ENCODE peak calls at places on chromosomes 11 and 22, in ten cellular contexts. L, F, D, G, M, S, X, P, U and T are unnamed samples.

GRCh38 chr11:61963282-61964057 is 4.0 kb downstream of the FTH1 start:
- DNase-seq in L (peak; percentile 69), F (peak; percentile 60), D (peak; percentile 60), G (no peak), M (peak; percentile 83), S (no peak), X (peak; percentile 34), P (no peak), U (no peak), T (peak; percentile 61)

GRCh38 chr22:20271114-20271994 is 3.2 kb upstream of the RTN4R start:
- DNase-seq in L (no peak), F (no peak), D (no peak), G (no peak), M (peak; percentile 12), S (no peak), X (no peak), P (no peak), U (no peak), T (peak; percentile 33)

GRCh38 chr11:81496566-81496965 is 1237.1 kb downstream of the FAM181B start:
- DNase-seq in L (no peak), F (no peak), D (no peak), G (no peak), M (no peak), S (no peak), X (no peak), P (no peak), U (no peak), T (no peak)

GRCh38 chr22:49294656-49295464 is 532.8 kb downstream of the BRD1 start:
- DNase-seq in L (no peak), F (no peak), D (no peak), G (no peak), M (no peak), S (no peak), X (no peak), P (no peak), U (no peak), T (no peak)

GRCh38 chr22:36486619-36487384 is 5.4 kb upstream of the TXN2 start:
- DNase-seq in L (peak; percentile 67), F (peak; percentile 49), D (peak; percentile 68), G (peak; percentile 36), M (peak; percentile 49), S (no peak), X (peak; percentile 54), P (no peak), U (peak; percentile 51), T (no peak)

GRCh38 chr11:121389651-121390050 is 62.5 kb upstream of the SORL1 start:
- DNase-seq in L (no peak), F (peak; percentile 23), D (no peak), G (peak; percentile 43), M (peak; percentile 15), S (peak; percentile 45), X (peak; percentile 82), P (no peak), U (no peak), T (no peak)

GRCh38 chr22:25113316-25113721 is 86.3 kb upstream of the CRYBB3 start:
- DNase-seq in L (no peak), F (peak; percentile 17), D (no peak), G (no peak), M (no peak), S (no peak), X (no peak), P (no peak), U (no peak), T (peak; percentile 86)

GRCh38 chr22:19182472-19183157 is 4.1 kb upstream of the SLC25A1 start:
- DNase-seq in L (no peak), F (no peak), D (no peak), G (no peak), M (no peak), S (no peak), X (no peak), P (no peak), U (no peak), T (no peak)

GRCh38 chr11:17846852-17847453 is 112.4 kb downstream of the KCNC1 start:
- DNase-seq in L (peak; percentile 69), F (no peak), D (peak; percentile 73), G (no peak), M (no peak), S (no peak), X (peak; percentile 44), P (no peak), U (no peak), T (no peak)

GRCh38 chr22:41446057-41446501 is 522 bp downstream of the TOB2 start:
- DNase-seq in L (no peak), F (peak; percentile 38), D (no peak), G (peak; percentile 16), M (no peak), S (peak; percentile 52), X (peak; percentile 49), P (no peak), U (no peak), T (peak; percentile 46)

GRCh38 chr22:31124811-31125465 is 2.2 kb downstream of the INPP5J start:
- DNase-seq in L (no peak), F (no peak), D (no peak), G (no peak), M (no peak), S (no peak), X (no peak), P (no peak), U (no peak), T (peak; percentile 71)

GRCh38 chr22:37753746-37754145 is 54.0 kb upstream of the GCAT start:
- DNase-seq in L (no peak), F (peak; percentile 42), D (peak; percentile 33), G (no peak), M (no peak), S (no peak), X (no peak), P (no peak), U (no peak), T (no peak)

DNA sequence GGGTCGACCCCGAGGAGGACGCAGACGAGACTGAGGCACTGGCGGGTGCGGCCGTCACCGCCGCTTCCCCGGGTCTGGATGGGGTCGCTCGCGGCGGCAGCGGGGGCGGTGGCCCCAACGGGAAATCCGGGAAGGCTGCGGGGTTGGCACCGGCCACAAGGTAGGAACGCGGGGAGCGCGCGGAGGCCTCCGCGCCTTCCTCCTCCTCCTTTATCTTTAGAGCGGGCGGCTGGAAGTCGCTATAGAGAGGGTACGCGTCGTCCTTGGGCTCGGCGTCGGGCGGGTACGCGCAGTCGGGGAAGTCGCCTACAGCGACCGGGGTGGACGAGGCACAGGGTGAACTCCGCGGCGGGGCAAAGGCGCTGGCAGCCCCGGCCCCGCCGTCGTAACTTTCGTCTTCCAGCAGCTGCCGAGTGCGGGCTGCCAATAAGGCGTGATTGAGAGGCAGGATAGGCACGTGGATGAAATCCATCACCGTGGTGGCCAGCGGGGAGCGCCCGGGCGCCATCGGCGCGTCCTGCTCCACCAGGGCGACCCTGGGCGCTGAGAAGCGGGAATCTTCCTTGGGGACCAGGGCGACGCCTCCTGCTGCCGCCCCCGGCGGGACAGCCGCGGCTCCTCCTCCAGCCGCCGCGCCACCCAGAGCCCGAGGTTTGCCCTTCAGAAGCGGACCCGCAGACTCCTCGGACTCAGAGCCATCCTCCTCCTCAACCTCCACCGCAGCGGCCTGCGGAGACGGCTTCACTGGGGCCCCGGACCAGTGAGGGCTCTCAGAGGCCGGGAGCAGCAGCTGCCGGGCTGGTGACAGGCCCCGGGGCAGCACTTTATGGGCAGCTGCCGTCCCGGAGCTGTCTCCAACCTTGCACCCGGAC is 1.7 kb downstream of the PGR start:
- DNase-seq in L (no peak), F (peak; percentile 4), D (no peak), G (no peak), M (no peak), S (peak; percentile 50), X (peak; percentile 62), P (no peak), U (peak; percentile 19), T (peak; percentile 77)
- H3K4me3 ChIP-seq in L (peak overlapping the region; percentile 38), F (no peak overlapping the region), D (peak overlapping the region; percentile 41), G (peak overlapping the region; percentile 33), M (no peak overlapping the region), S (peak overlapping the region; percentile 83), X (peak overlapping the region; percentile 80), P (peak overlapping the region; percentile 77), U (no peak overlapping the region), T (peak overlapping the region; percentile 37)

DNA sequence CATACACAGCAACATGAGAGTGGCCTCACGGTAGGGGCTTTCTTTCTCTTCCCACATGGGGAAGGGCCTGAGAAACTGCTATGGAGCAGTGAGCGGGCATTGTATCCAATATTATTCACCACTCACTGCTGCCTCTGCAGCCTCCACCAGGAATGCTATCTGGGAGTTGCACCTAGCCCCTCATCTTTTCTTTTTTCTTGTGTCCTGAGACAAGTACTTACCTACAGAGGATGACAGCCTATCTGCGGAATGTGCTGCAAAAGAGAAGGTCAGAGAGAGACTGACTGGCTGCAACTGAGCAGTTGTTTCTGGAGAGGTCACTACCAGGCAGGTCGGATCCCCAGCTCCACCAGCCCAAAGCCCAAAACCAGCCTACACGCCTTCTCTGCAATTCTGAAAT is 52.1 kb upstream of the HTATIP2 start:
- DNase-seq in L (no peak), F (no peak), D (no peak), G (no peak), M (no peak), S (no peak), X (no peak), P (no peak), U (no peak), T (no peak)
- H3K4me3 ChIP-seq in L (no peak overlapping the region), F (no peak overlapping the region), D (no peak overlapping the region), G (no peak overlapping the region), M (no peak overlapping the region), S (no peak overlapping the region), X (no peak overlapping the region), P (no peak overlapping the region), U (no peak overlapping the region), T (no peak overlapping the region)

DNA sequence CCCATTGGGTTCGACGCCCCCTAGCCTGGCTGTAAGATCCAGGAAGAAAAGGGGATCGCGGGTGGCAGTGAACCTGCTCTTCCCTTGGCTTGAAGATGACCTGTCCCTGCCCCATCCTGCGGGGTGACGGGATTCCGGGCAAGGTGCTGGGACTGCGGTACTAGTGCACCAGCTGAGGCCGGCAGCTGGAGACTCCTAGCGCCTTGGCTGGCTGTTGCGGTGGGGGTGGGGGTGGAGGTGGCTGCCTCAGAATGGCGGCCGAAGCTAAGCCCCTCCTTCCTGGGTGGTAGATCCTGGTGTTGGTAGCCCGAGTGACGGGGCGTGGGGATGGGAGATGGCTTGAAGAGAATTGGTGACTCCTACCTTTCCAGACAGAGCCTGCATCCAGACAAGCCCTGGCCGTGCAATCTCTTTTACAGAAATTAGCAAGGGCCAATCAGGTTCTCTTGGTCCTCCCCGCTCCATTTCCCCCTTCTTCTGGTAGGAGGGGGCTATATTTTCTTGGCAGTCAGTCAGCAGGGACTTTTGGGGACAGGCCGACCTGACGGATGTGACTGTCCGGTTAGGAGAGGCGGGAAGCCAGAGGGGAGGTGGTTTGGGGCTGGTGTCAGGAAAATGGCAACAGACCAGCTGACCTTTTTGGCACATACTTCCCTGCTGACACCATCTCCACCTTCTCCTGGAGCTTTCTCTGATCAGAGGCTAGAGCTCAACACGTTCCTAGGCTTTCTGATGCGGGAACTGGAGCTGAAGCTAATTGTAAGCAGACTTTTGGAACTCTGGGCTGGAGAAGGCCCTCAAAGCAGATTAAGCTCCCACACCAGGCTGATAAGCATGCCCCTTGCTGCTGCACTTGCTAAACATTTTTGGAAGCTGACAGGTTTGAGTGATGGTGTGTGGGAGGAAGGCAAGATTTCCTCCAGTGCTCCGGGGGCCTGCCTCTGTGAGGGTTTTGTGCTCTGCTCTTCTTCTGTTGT is 2.0 kb downstream of the NAV2 start:
- DNase-seq in L (peak; percentile 81), F (peak; percentile 34), D (peak; percentile 85), G (peak; percentile 56), M (peak; percentile 56), S (peak; percentile 34), X (peak; percentile 68), P (peak; percentile 59), U (no peak), T (no peak)
- H3K4me3 ChIP-seq in L (peak overlapping the region; percentile 96), F (no peak overlapping the region), D (peak overlapping the region; percentile 50), G (peak overlapping the region; percentile 51), M (peak overlapping the region; percentile 76), S (peak overlapping the region; percentile 50), X (peak overlapping the region; percentile 52), P (peak overlapping the region; percentile 98), U (peak overlapping the region; percentile 81), T (peak overlapping the region; percentile 54)

GRCh38 chr11:72676874-72677341 is 2.7 kb upstream of the PDE2A start:
- DNase-seq in L (peak; percentile 8), F (peak; percentile 65), D (peak; percentile 26), G (peak; percentile 36), M (peak; percentile 30), S (peak; percentile 66), X (peak; percentile 70), P (no peak), U (peak; percentile 85), T (peak; percentile 90)
- H3K4me3 ChIP-seq in L (no peak overlapping the region), F (no peak overlapping the region), D (no peak overlapping the region), G (no peak overlapping the region), M (no peak overlapping the region), S (no peak overlapping the region), X (no peak overlapping the region), P (no peak overlapping the region), U (no peak overlapping the region), T (no peak overlapping the region)